ENCODE peak calls at places on chromosomes 13 and 19, in five cellular contexts. One of them, this sample, is unnamed.

GRCh38 chr13:71672527-71672926 is 194.5 kb downstream of the DACH1 start:
- DNase-seq in fibroblast of lung: peak
- DNase-seq in HFFc6: no peak
- DNase-seq in GM20000: no peak
- DNase-seq in IMR-90: peak
- DNase-seq in this sample: no peak

GRCh38 chr19:44903602-44904425 is 1.8 kb upstream of the APOE start:
- DNase-seq in GM20000: peak
- DNase-seq in HFFc6: peak
- DNase-seq in fibroblast of lung: peak
- DNase-seq in IMR-90: peak
- DNase-seq in this sample: peak

GRCh38 chr13:44368062-44368591 is 5.5 kb upstream of the SERP2 start:
- DNase-seq in IMR-90: peak
- DNase-seq in fibroblast of lung: peak
- DNase-seq in HFFc6: peak
- DNase-seq in GM20000: no peak
- DNase-seq in this sample: no peak

GRCh38 chr19:52665529-52665928 is 27.4 kb upstream of the ZNF83 start:
- DNase-seq in IMR-90: peak
- DNase-seq in HFFc6: peak
- DNase-seq in GM20000: no peak
- DNase-seq in fibroblast of lung: no peak
- DNase-seq in this sample: no peak

GRCh38 chr13:54775501-54776191 is 1747.0 kb downstream of the OLFM4 start:
- DNase-seq in GM20000: no peak
- DNase-seq in IMR-90: no peak
- DNase-seq in fibroblast of lung: no peak
- DNase-seq in HFFc6: no peak
- DNase-seq in this sample: no peak

GRCh38 chr19:48713041-48713863 is 6.3 kb downstream of the MAMSTR start:
- DNase-seq in HFFc6: no peak
- DNase-seq in IMR-90: peak
- DNase-seq in GM20000: peak
- DNase-seq in fibroblast of lung: no peak
- DNase-seq in this sample: no peak

GRCh38 chr13:110306340-110306959 is 507 bp downstream of the COL4A1 start:
- DNase-seq in fibroblast of lung: peak
- DNase-seq in GM20000: no peak
- DNase-seq in IMR-90: no peak
- DNase-seq in HFFc6: no peak
- DNase-seq in this sample: no peak

GRCh38 chr19:49546825-49547565 is 19.2 kb downstream of the RCN3 start:
- DNase-seq in GM20000: peak
- DNase-seq in HFFc6: peak
- DNase-seq in fibroblast of lung: peak
- DNase-seq in IMR-90: peak
- DNase-seq in this sample: peak

GRCh38 chr19:37963190-37963947 is 56.4 kb downstream of the SIPA1L3 start:
- DNase-seq in HFFc6: peak
- DNase-seq in IMR-90: peak
- DNase-seq in GM20000: no peak
- DNase-seq in fibroblast of lung: peak
- DNase-seq in this sample: no peak

GRCh38 chr19:42193706-42194105 is 23.8 kb downstream of the DEDD2 start:
- DNase-seq in IMR-90: peak
- DNase-seq in GM20000: no peak
- DNase-seq in fibroblast of lung: peak
- DNase-seq in HFFc6: no peak
- DNase-seq in this sample: no peak

DNA sequence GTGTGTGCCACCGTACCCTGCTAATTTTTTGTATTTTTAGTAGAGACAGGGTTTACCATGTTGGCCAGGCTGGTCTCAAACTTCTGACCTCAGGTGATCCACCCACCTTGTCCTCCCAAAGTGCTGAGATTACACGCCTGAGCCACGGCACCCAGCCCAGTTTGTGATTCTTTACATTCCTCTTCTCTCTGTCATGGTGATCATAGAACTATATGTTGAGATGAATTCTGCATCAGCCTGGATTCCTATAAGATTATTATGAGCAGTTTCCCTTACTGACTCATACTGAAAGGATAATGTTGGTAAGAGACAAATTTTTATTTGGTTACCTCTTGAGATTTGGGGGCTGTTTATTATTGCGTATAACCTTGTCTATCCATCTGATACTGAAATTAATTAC is 121.5 kb upstream of the CSNK1A1L start:
- DNase-seq in GM20000: no peak
- DNase-seq in fibroblast of lung: no peak
- DNase-seq in HFFc6: peak
- DNase-seq in IMR-90: peak
- DNase-seq in this sample: no peak
- TF ChIP-seq CTCF in GM20000: no peak
- TF ChIP-seq CTCF in fibroblast of lung: no peak
- TF ChIP-seq CTCF in HFFc6: no peak
- TF ChIP-seq CTCF in IMR-90: no peak
- TF ChIP-seq CTCF in this sample: no peak

GRCh38 chr13:69155136-69155535 is 952.5 kb upstream of the ATXN8OS start:
- DNase-seq in IMR-90: no peak
- DNase-seq in HFFc6: no peak
- DNase-seq in GM20000: no peak
- DNase-seq in fibroblast of lung: no peak
- DNase-seq in this sample: no peak
- TF ChIP-seq CTCF in IMR-90: no peak
- TF ChIP-seq CTCF in HFFc6: no peak
- TF ChIP-seq CTCF in GM20000: no peak
- TF ChIP-seq CTCF in fibroblast of lung: no peak
- TF ChIP-seq CTCF in this sample: no peak

GRCh38 chr13:28685114-28685513 is 26.2 kb downstream of the POMP start:
- DNase-seq in IMR-90: no peak
- DNase-seq in HFFc6: no peak
- DNase-seq in GM20000: no peak
- DNase-seq in fibroblast of lung: no peak
- DNase-seq in this sample: no peak

GRCh38 chr13:28679628-28680027 is 20.7 kb downstream of the POMP start:
- DNase-seq in GM20000: no peak
- DNase-seq in fibroblast of lung: peak
- DNase-seq in IMR-90: peak
- DNase-seq in HFFc6: no peak
- DNase-seq in this sample: no peak

GRCh38 chr13:28680541-28680940 is 21.6 kb downstream of the POMP start:
- DNase-seq in HFFc6: no peak
- DNase-seq in GM20000: no peak
- DNase-seq in IMR-90: no peak
- DNase-seq in fibroblast of lung: no peak
- DNase-seq in this sample: no peak

GRCh38 chr13:28685892-28686291 is 27.0 kb downstream of the POMP start:
- DNase-seq in IMR-90: no peak
- DNase-seq in HFFc6: no peak
- DNase-seq in fibroblast of lung: no peak
- DNase-seq in GM20000: no peak
- DNase-seq in this sample: no peak

DNA sequence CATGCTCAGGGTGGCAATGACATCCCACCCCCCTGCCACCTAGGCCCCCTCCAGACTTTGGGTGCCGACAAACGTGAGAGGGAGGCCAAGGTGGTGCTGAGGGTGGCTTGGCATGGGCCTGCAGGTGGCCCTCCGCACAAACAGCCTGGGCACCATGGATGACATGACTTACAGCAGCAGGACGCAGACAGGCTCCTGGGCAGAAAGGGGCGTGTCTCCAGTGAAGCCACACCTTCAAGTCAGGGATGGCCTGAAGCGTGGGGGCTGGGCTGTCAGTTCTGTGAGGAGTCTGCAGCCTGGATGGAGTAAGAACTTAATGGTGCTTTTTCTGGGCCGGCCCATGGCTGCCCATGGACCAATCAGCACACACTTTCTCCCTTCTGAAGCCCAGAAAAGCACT is 25.3 kb downstream of the POMP start:
- DNase-seq in fibroblast of lung: no peak
- DNase-seq in HFFc6: no peak
- DNase-seq in GM20000: no peak
- DNase-seq in IMR-90: no peak
- DNase-seq in this sample: no peak
- TF ChIP-seq CTCF in fibroblast of lung: no peak
- TF ChIP-seq CTCF in HFFc6: no peak
- TF ChIP-seq CTCF in GM20000: no peak
- TF ChIP-seq CTCF in IMR-90: no peak
- TF ChIP-seq CTCF in this sample: no peak

DNA sequence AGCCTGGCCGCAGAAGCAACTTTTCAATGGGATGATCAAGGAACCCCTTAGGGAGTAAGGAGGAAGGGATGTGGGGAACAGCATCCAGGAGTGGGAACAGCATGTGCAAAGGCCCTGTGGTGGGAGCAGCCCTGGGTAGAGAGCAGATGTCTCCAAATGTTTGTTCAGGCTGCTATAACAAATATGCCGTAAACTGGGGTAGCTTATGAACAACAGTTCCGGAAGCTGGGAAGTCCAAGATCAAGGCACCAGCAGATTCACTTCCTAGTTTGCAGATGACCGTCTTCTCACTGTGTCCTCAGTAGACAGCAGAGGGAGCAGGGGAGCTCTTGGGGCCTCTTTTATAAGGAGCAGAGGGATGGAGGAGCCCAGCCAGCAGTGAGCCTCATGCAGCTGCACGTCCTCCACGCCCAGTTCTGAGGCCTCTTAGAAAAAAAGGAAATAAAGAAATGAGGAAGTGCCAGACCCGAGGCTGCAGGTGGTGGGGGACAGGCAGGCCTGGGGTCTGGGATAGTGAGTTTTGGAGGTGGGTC is 4.2 kb upstream of the LRRC25 start:
- DNase-seq in HFFc6: peak
- DNase-seq in GM20000: peak
- DNase-seq in IMR-90: peak
- DNase-seq in fibroblast of lung: peak
- DNase-seq in this sample: peak
- TF ChIP-seq CTCF in HFFc6: peak
- TF ChIP-seq CTCF in GM20000: peak
- TF ChIP-seq CTCF in IMR-90: peak
- TF ChIP-seq CTCF in fibroblast of lung: peak
- TF ChIP-seq CTCF in this sample: peak

This sample was measured in GM10248.